ENCODE peak calls at places on chromosome 19, in seven cellular contexts. P, B, A, L, S, Z and G are unnamed samples.

GRCh38 chr19:10891360-10892108 is 20.2 kb downstream of the CARM1 start:
- DNase-seq in P (peak), B (no peak), A (peak), L (no peak), S (no peak), Z (no peak), G (peak)

GRCh38 chr19:53224606-53225005 is 30.1 kb downstream of the ZNF677 start:
- DNase-seq in P (no peak), B (no peak), A (no peak), L (no peak), S (no peak), Z (no peak), G (peak)

GRCh38 chr19:925912-926594 is at the start of gene ARID3A:
- DNase-seq in P (peak), B (peak), A (no peak), L (no peak), S (no peak), Z (peak), G (peak)

GRCh38 chr19:44005968-44006367 is 3.2 kb downstream of the ZNF230 start:
- DNase-seq in P (no peak), B (no peak), A (no peak), L (no peak), S (no peak), Z (no peak), G (no peak)

GRCh38 chr19:371501-372160 is 27.0 kb upstream of the MIER2 start:
- DNase-seq in P (no peak), B (peak), A (no peak), L (peak), S (no peak), Z (no peak), G (no peak)

GRCh38 chr19:45215391-45216191 is 29.6 kb downstream of the EXOC3L2 start:
- DNase-seq in P (no peak), B (no peak), A (peak), L (no peak), S (no peak), Z (no peak), G (peak)

GRCh38 chr19:53431399-53432087 is at the start of gene ZNF761:
- DNase-seq in P (peak), B (peak), A (peak), L (peak), S (peak), Z (peak), G (peak)

GRCh38 chr19:6516018-6516658 is 14.0 kb upstream of the TUBB4A start:
- DNase-seq in P (peak), B (peak), A (peak), L (peak), S (peak), Z (peak), G (peak)

GRCh38 chr19:3466630-3467029 is 13.7 kb downstream of the SMIM24 start:
- DNase-seq in P (no peak), B (no peak), A (no peak), L (no peak), S (no peak), Z (no peak), G (peak)

GRCh38 chr19:15251010-15251748 is 18.9 kb upstream of the EPHX3 start:
- DNase-seq in P (no peak), B (no peak), A (no peak), L (no peak), S (no peak), Z (no peak), G (peak)